ENCODE peak calls at places on chromosomes 3 and 15, in nine cellular contexts. V is NCI-H1092; Y is A172; G is activated CD8-positive, alpha-beta memory T cell treated with anti-CD3 and anti-CD28 coated beads for 24 hours; Q is HEK293T; O is stimulated activated naive CD8-positive, alpha-beta T cell treated with anti-CD3 and anti-CD28 coated beads, Interleukin-15, amount 100 ng/mL, for 72 hours; H is AG09309; K is activated CD4-positive, alpha-beta T cell treated with anti-CD3 and anti-CD28 coated beads, Interleukin-2, amount 10 ng/mL, durations not matched to agents 7 days and 5 days; A is activated T-cell treated with anti-CD3 and anti-CD28 coated beads for 1 hour. P is an unnamed sample.

GRCh38 chr3:30401971-30402370 is 204.4 kb upstream of the TGFBR2 start:
- DNase-seq in V (no peak), Y (no peak), O (no peak), H (peak), G (no peak), Q (no peak), K (no peak), A (no peak), P (peak)

GRCh38 chr15:25796395-25796794 is 66.7 kb downstream of the ATP10A start:
- DNase-seq in V (no peak), Q (no peak), H (no peak), K (no peak), G (peak), Y (no peak), O (no peak), A (no peak), P (no peak)

GRCh38 chr3:24259901-24260512 is 234.6 kb downstream of the THRB start:
- DNase-seq in K (no peak), O (no peak), Q (no peak), Y (peak), H (no peak), V (no peak), A (no peak), G (no peak), P (peak)

GRCh38 chr15:95669146-95669922 is 661.2 kb upstream of the NR2F2 start:
- DNase-seq in K (no peak), G (no peak), O (no peak), A (no peak), H (no peak), Y (peak), Q (peak), V (no peak), P (peak)

GRCh38 chr3:4571690-4572334 is 78.7 kb downstream of the ITPR1 start:
- DNase-seq in V (no peak), Q (no peak), K (no peak), H (no peak), Y (no peak), A (no peak), G (no peak), O (no peak), P (peak)

GRCh38 chr3:171591059-171591458 is 130.9 kb upstream of the TNIK start:
- DNase-seq in O (no peak), A (no peak), V (no peak), Y (no peak), G (no peak), K (no peak), Q (no peak), H (no peak), P (no peak)

GRCh38 chr3:171427771-171428320 is 32.4 kb downstream of the TNIK start:
- DNase-seq in G (no peak), H (no peak), V (no peak), A (no peak), Y (no peak), K (no peak), O (no peak), Q (no peak), P (no peak)

GRCh38 chr15:93948728-93949127 is 282.6 kb upstream of the MCTP2 start:
- DNase-seq in V (no peak), H (no peak), O (no peak), G (no peak), K (no peak), Q (no peak), Y (no peak), A (no peak), P (no peak)

GRCh38 chr15:95149036-95149435 is 917.7 kb downstream of the MCTP2 start:
- DNase-seq in K (no peak), G (no peak), H (no peak), V (no peak), O (no peak), A (no peak), Y (no peak), Q (no peak), P (no peak)

GRCh38 chr15:48642795-48643194 is 2.7 kb downstream of the FBN1 start:
- DNase-seq in G (no peak), O (no peak), Q (no peak), H (no peak), K (no peak), V (no peak), Y (no peak), A (no peak), P (no peak)

GRCh38 chr15:63089260-63090043 is 32.2 kb upstream of the LACTB start:
- DNase-seq in H (peak), Y (peak), G (no peak), A (no peak), K (no peak), Q (no peak), O (no peak), V (no peak), P (peak)

GRCh38 chr3:194925614-194926013 is 239.9 kb downstream of the FAM43A start:
- DNase-seq in Y (no peak), A (no peak), Q (no peak), V (no peak), O (no peak), H (no peak), G (peak), K (no peak), P (no peak)

GRCh38 chr15:73962409-73962808 is 29.7 kb downstream of the STOML1 start:
- DNase-seq in V (no peak), A (no peak), K (no peak), Q (no peak), O (no peak), G (no peak), H (no peak), Y (no peak), P (peak)

GRCh38 chr3:191087391-191087790 is 111.7 kb upstream of the OSTN start:
- DNase-seq in O (no peak), K (no peak), A (no peak), Q (no peak), G (no peak), H (no peak), Y (no peak), V (no peak), P (no peak)